ENCODE peak calls at places on chromosomes 4 and X, in seven cellular contexts. One of them, this sample, is unnamed.

GRCh38 chr4:176587920-176588319 is 204.8 kb downstream of the VEGFC start:
- DNase-seq in uterus: peak; percentile 22
- DNase-seq in ovary: peak; percentile 52
- DNase-seq in tibial nerve: no peak
- DNase-seq in transverse colon: no peak
- DNase-seq in upper lobe of left lung: no peak
- DNase-seq in adrenal gland: peak; percentile 32
- DNase-seq in this sample: no peak

GRCh38 chr4:158996669-158997074 is 106.2 kb upstream of the RAPGEF2 start:
- DNase-seq in uterus: no peak
- DNase-seq in ovary: no peak
- DNase-seq in tibial nerve: no peak
- DNase-seq in transverse colon: no peak
- DNase-seq in upper lobe of left lung: no peak
- DNase-seq in adrenal gland: peak; percentile 33
- DNase-seq in this sample: no peak

GRCh38 chr4:184397516-184398163 is 76.7 kb downstream of the IRF2 start:
- DNase-seq in uterus: no peak
- DNase-seq in ovary: no peak
- DNase-seq in tibial nerve: no peak
- DNase-seq in transverse colon: no peak
- DNase-seq in upper lobe of left lung: no peak
- DNase-seq in adrenal gland: peak; percentile 70
- DNase-seq in this sample: no peak

GRCh38 chr4:162322054-162322453 is 158.3 kb upstream of the FSTL5 start:
- DNase-seq in uterus: no peak
- DNase-seq in ovary: no peak
- DNase-seq in tibial nerve: no peak
- DNase-seq in transverse colon: no peak
- DNase-seq in upper lobe of left lung: no peak
- DNase-seq in adrenal gland: no peak
- DNase-seq in this sample: no peak

GRCh38 chr4:127965803-127966175 is 583 bp downstream of the ABHD18 start:
- DNase-seq in uterus: no peak
- DNase-seq in ovary: no peak
- DNase-seq in tibial nerve: no peak
- DNase-seq in transverse colon: peak; percentile 70
- DNase-seq in upper lobe of left lung: peak; percentile 75
- DNase-seq in adrenal gland: peak; percentile 45
- DNase-seq in this sample: peak; percentile 62

GRCh38 chrX:16643160-16643559 is 6.8 kb upstream of the S100G start:
- DNase-seq in uterus: no peak
- DNase-seq in ovary: no peak
- DNase-seq in tibial nerve: no peak
- DNase-seq in transverse colon: no peak
- DNase-seq in upper lobe of left lung: no peak
- DNase-seq in adrenal gland: no peak
- DNase-seq in this sample: no peak

GRCh38 chr4:81405900-81406401 is 65.8 kb downstream of the RASGEF1B start:
- DNase-seq in uterus: peak; percentile 37
- DNase-seq in ovary: peak; percentile 41
- DNase-seq in tibial nerve: no peak
- DNase-seq in transverse colon: peak; percentile 20
- DNase-seq in upper lobe of left lung: no peak
- DNase-seq in adrenal gland: no peak
- DNase-seq in this sample: no peak

GRCh38 chrX:133681897-133682296 is 266.6 kb upstream of the GPC4 start:
- DNase-seq in uterus: no peak
- DNase-seq in ovary: no peak
- DNase-seq in tibial nerve: no peak
- DNase-seq in transverse colon: no peak
- DNase-seq in upper lobe of left lung: no peak
- DNase-seq in adrenal gland: no peak
- DNase-seq in this sample: no peak

GRCh38 chr4:169270810-169271691 is at the start of gene SH3RF1:
- DNase-seq in uterus: peak; percentile 90
- DNase-seq in ovary: peak; percentile 92
- DNase-seq in tibial nerve: peak; percentile 76
- DNase-seq in transverse colon: peak; percentile 88
- DNase-seq in upper lobe of left lung: peak; percentile 88
- DNase-seq in adrenal gland: peak; percentile 82
- DNase-seq in this sample: peak; percentile 92

GRCh38 chr4:24321151-24321550 is 263.2 kb downstream of the DHX15 start:
- DNase-seq in uterus: no peak
- DNase-seq in ovary: no peak
- DNase-seq in tibial nerve: no peak
- DNase-seq in transverse colon: no peak
- DNase-seq in upper lobe of left lung: no peak
- DNase-seq in adrenal gland: no peak
- DNase-seq in this sample: no peak

GRCh38 chr4:16573744-16574143 is 324.7 kb downstream of the LDB2 start:
- DNase-seq in uterus: peak; percentile 85
- DNase-seq in ovary: peak; percentile 68
- DNase-seq in tibial nerve: peak; percentile 34
- DNase-seq in transverse colon: no peak
- DNase-seq in upper lobe of left lung: no peak
- DNase-seq in adrenal gland: peak; percentile 44
- DNase-seq in this sample: no peak

GRCh38 chr4:32199639-32200038 is 1479.5 kb downstream of the PCDH7 start:
- DNase-seq in uterus: no peak
- DNase-seq in ovary: no peak
- DNase-seq in tibial nerve: no peak
- DNase-seq in transverse colon: no peak
- DNase-seq in upper lobe of left lung: no peak
- DNase-seq in adrenal gland: no peak
- DNase-seq in this sample: no peak

GRCh38 chr4:82123934-82124333 is 249.9 kb downstream of the HNRNPD start:
- DNase-seq in uterus: no peak
- DNase-seq in ovary: no peak
- DNase-seq in tibial nerve: no peak
- DNase-seq in transverse colon: no peak
- DNase-seq in upper lobe of left lung: no peak
- DNase-seq in adrenal gland: no peak
- DNase-seq in this sample: no peak

GRCh38 chrX:88604433-88605221 is 142.4 kb upstream of the CPXCR1 start:
- DNase-seq in uterus: no peak
- DNase-seq in ovary: no peak
- DNase-seq in tibial nerve: no peak
- DNase-seq in transverse colon: no peak
- DNase-seq in upper lobe of left lung: no peak
- DNase-seq in adrenal gland: no peak
- DNase-seq in this sample: peak; percentile 63

GRCh38 chr4:47278631-47279030 is 184.9 kb downstream of the COMMD8 start:
- DNase-seq in uterus: no peak
- DNase-seq in ovary: no peak
- DNase-seq in tibial nerve: no peak
- DNase-seq in transverse colon: no peak
- DNase-seq in upper lobe of left lung: no peak
- DNase-seq in adrenal gland: no peak
- DNase-seq in this sample: no peak

GRCh38 chr4:106529348-106530033 is 160.9 kb upstream of the GIMD1 start:
- DNase-seq in uterus: no peak
- DNase-seq in ovary: no peak
- DNase-seq in tibial nerve: no peak
- DNase-seq in transverse colon: no peak
- DNase-seq in upper lobe of left lung: no peak
- DNase-seq in adrenal gland: no peak
- DNase-seq in this sample: no peak

GRCh38 chr4:11014199-11014598 is 329.6 kb upstream of the CLNK start:
- DNase-seq in uterus: no peak
- DNase-seq in ovary: no peak
- DNase-seq in tibial nerve: no peak
- DNase-seq in transverse colon: no peak
- DNase-seq in upper lobe of left lung: no peak
- DNase-seq in adrenal gland: no peak
- DNase-seq in this sample: no peak

GRCh38 chr4:159098482-159099127 is 4.3 kb upstream of the RAPGEF2 start:
- DNase-seq in uterus: no peak
- DNase-seq in ovary: no peak
- DNase-seq in tibial nerve: no peak
- DNase-seq in transverse colon: no peak
- DNase-seq in upper lobe of left lung: no peak
- DNase-seq in adrenal gland: no peak
- DNase-seq in this sample: no peak

GRCh38 chr4:159141193-159141592 is 38.3 kb downstream of the RAPGEF2 start:
- DNase-seq in uterus: no peak
- DNase-seq in ovary: no peak
- DNase-seq in tibial nerve: no peak
- DNase-seq in transverse colon: no peak
- DNase-seq in upper lobe of left lung: no peak
- DNase-seq in adrenal gland: no peak
- DNase-seq in this sample: no peak

GRCh38 chrX:67674741-67675140 is 130.9 kb downstream of the AR start:
- DNase-seq in uterus: no peak
- DNase-seq in ovary: no peak
- DNase-seq in tibial nerve: no peak
- DNase-seq in transverse colon: no peak
- DNase-seq in upper lobe of left lung: no peak
- DNase-seq in adrenal gland: no peak
- DNase-seq in this sample: no peak

GRCh38 chr4:54542540-54543041 is 115.2 kb upstream of the KIT start:
- DNase-seq in uterus: no peak
- DNase-seq in ovary: no peak
- DNase-seq in tibial nerve: no peak
- DNase-seq in transverse colon: no peak
- DNase-seq in upper lobe of left lung: no peak
- DNase-seq in adrenal gland: no peak
- DNase-seq in this sample: no peak

GRCh38 chr4:54541426-54542118 is 116.2 kb upstream of the KIT start:
- DNase-seq in uterus: no peak
- DNase-seq in ovary: no peak
- DNase-seq in tibial nerve: no peak
- DNase-seq in transverse colon: no peak
- DNase-seq in upper lobe of left lung: no peak
- DNase-seq in adrenal gland: no peak
- DNase-seq in this sample: no peak

GRCh38 chr4:54542119-54542438 is 115.7 kb upstream of the KIT start:
- DNase-seq in uterus: no peak
- DNase-seq in ovary: no peak
- DNase-seq in tibial nerve: no peak
- DNase-seq in transverse colon: no peak
- DNase-seq in upper lobe of left lung: no peak
- DNase-seq in adrenal gland: no peak
- DNase-seq in this sample: no peak

GRCh38 chr4:54540931-54541330 is 116.8 kb upstream of the KIT start:
- DNase-seq in uterus: no peak
- DNase-seq in ovary: no peak
- DNase-seq in tibial nerve: no peak
- DNase-seq in transverse colon: no peak
- DNase-seq in upper lobe of left lung: no peak
- DNase-seq in adrenal gland: no peak
- DNase-seq in this sample: no peak

GRCh38 chr4:54539500-54540029 is 118.2 kb upstream of the KIT start:
- DNase-seq in uterus: no peak
- DNase-seq in ovary: peak; percentile 27
- DNase-seq in tibial nerve: peak; percentile 13
- DNase-seq in transverse colon: peak; percentile 54
- DNase-seq in upper lobe of left lung: peak; percentile 42
- DNase-seq in adrenal gland: peak; percentile 87
- DNase-seq in this sample: peak; percentile 62
- TF ChIP-seq POLR2A in uterus: no peak
- TF ChIP-seq POLR2A in ovary: no peak
- TF ChIP-seq POLR2A in tibial nerve: no peak
- TF ChIP-seq POLR2A in transverse colon: no peak
- TF ChIP-seq POLR2A in upper lobe of left lung: no peak
- TF ChIP-seq POLR2A in adrenal gland: peak; percentile 40
- TF ChIP-seq POLR2A in this sample: no peak

DNA sequence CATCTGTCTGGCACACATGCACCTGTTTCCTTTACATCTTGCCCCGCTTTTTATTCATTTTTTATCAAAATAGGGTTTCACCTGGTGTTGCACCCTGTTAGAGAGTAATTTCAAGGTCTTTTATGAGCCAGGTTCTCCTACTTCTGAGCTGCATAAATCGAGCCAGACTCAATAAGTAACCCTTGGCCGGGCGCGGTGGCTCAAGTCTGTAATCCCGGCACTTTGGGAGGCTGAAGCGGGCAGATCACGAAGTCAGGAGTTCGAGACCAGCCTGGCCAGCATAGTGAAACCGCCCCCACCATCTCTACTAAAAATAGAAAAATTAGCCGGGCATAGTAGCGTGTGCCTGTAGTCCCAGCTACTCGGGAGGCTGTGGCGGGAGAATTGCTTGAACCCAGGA is 1.0 kb upstream of the PPP2R3B start:
- DNase-seq in uterus: no peak
- DNase-seq in ovary: no peak
- DNase-seq in tibial nerve: no peak
- DNase-seq in transverse colon: peak; percentile 36
- DNase-seq in upper lobe of left lung: no peak
- DNase-seq in adrenal gland: no peak
- DNase-seq in this sample: no peak
- TF ChIP-seq POLR2A in uterus: no peak
- TF ChIP-seq POLR2A in ovary: no peak
- TF ChIP-seq POLR2A in tibial nerve: no peak
- TF ChIP-seq POLR2A in transverse colon: no peak
- TF ChIP-seq POLR2A in upper lobe of left lung: no peak
- TF ChIP-seq POLR2A in adrenal gland: no peak
- TF ChIP-seq POLR2A in this sample: no peak

DNA sequence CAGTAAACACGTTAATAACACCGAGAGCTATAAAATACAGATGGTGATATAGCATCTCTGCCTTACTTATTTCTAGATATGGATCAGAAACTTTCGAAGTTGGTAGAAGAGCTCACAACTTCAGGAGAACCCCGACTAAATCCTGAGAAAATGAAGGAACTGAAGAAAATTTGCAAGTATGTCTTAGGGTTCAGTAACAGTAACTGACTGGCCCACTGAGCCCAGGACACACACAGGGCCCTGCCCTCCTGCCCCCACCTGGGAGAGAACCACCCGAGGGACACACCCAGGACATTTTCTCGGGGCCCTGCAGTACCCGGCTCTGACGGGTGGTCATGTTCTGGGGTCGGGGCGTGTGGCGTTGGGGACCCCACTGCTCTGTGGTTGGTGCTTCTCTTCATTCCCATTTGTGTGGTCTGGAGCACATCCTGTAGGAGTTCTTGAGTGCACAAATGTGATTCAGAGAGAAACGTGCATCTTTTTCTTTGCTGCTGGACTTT is 1.1 kb downstream of the UVSSA start:
- DNase-seq in uterus: no peak
- DNase-seq in ovary: no peak
- DNase-seq in tibial nerve: no peak
- DNase-seq in transverse colon: no peak
- DNase-seq in upper lobe of left lung: no peak
- DNase-seq in adrenal gland: no peak
- DNase-seq in this sample: peak; percentile 50
- TF ChIP-seq POLR2A in uterus: no peak
- TF ChIP-seq POLR2A in ovary: no peak
- TF ChIP-seq POLR2A in tibial nerve: no peak
- TF ChIP-seq POLR2A in transverse colon: no peak
- TF ChIP-seq POLR2A in upper lobe of left lung: no peak
- TF ChIP-seq POLR2A in adrenal gland: no peak
- TF ChIP-seq POLR2A in this sample: no peak

GRCh38 chr4:150976478-150977118 is 38.5 kb downstream of the LRBA start:
- DNase-seq in uterus: no peak
- DNase-seq in ovary: no peak
- DNase-seq in tibial nerve: no peak
- DNase-seq in transverse colon: no peak
- DNase-seq in upper lobe of left lung: no peak
- DNase-seq in adrenal gland: no peak
- DNase-seq in this sample: no peak
- TF ChIP-seq POLR2A in uterus: no peak
- TF ChIP-seq POLR2A in ovary: no peak
- TF ChIP-seq POLR2A in tibial nerve: no peak
- TF ChIP-seq POLR2A in transverse colon: no peak
- TF ChIP-seq POLR2A in upper lobe of left lung: no peak
- TF ChIP-seq POLR2A in adrenal gland: no peak
- TF ChIP-seq POLR2A in this sample: no peak

GRCh38 chrX:47190445-47191269 is 3.0 kb upstream of the UBA1 start:
- DNase-seq in uterus: peak; percentile 87
- DNase-seq in ovary: peak; percentile 86
- DNase-seq in tibial nerve: peak; percentile 62
- DNase-seq in transverse colon: peak; percentile 87
- DNase-seq in upper lobe of left lung: peak; percentile 90
- DNase-seq in adrenal gland: peak; percentile 89
- DNase-seq in this sample: peak; percentile 88
- TF ChIP-seq POLR2A in uterus: peak; percentile 41
- TF ChIP-seq POLR2A in ovary: no peak
- TF ChIP-seq POLR2A in tibial nerve: peak; percentile 36
- TF ChIP-seq POLR2A in transverse colon: peak; percentile 48
- TF ChIP-seq POLR2A in upper lobe of left lung: no peak
- TF ChIP-seq POLR2A in adrenal gland: peak; percentile 69
- TF ChIP-seq POLR2A in this sample: peak; percentile 61

This sample was measured in right lobe of liver.